ENCODE peak calls at places on chromosomes 7 and 10, in seven cellular contexts. F is H1, Y is mesendoderm, L is astrocyte, J is IMR-90, I is HCT116, R is PC-3. A is an unnamed sample. For H3K27me3, the result is how much of the 10 kb centered on the place peaks cover.

GRCh38 chr7:92810242-92810611 is 26.1 kb downstream of the CDK6 start:
- DNase-seq in I (no peak), J (peak), L (peak), R (no peak), F (no peak), Y (peak), A (no peak)

GRCh38 chr7:1858435-1859265 is 188.6 kb downstream of the ELFN1 start:
- DNase-seq in Y (no peak), J (no peak), I (no peak), F (no peak), R (no peak), L (no peak), A (no peak)

GRCh38 chr7:8176370-8177081 is 85.4 kb downstream of the ICA1 start:
- DNase-seq in R (no peak), Y (no peak), L (no peak), I (no peak), F (no peak), J (no peak), A (no peak)

GRCh38 chr10:106819490-106819889 is 345.0 kb downstream of the SORCS1 start:
- DNase-seq in Y (no peak), J (no peak), F (no peak), R (no peak), I (no peak), L (no peak), A (no peak)

GRCh38 chr10:78664929-78665525 is 403.7 kb upstream of the ZMIZ1 start:
- DNase-seq in F (peak), I (peak), R (peak), Y (peak), L (peak), J (peak), A (peak)

GRCh38 chr10:117442944-117443676 is 67.9 kb upstream of the PDZD8 start:
- DNase-seq in J (peak), Y (peak), L (peak), I (peak), R (peak), F (peak), A (peak)

GRCh38 chr7:151426486-151426905 is 13.4 kb downstream of the CRYGN start:
- DNase-seq in J (peak), L (peak), F (no peak), I (peak), R (peak), Y (no peak), A (peak)

GRCh38 chr10:5584895-5585516 is 60.2 kb downstream of the CALML3 start:
- DNase-seq in I (peak), Y (peak), J (peak), R (peak), F (no peak), L (peak), A (no peak)

GRCh38 chr10:124120410-124121061 is 27.1 kb upstream of the CHST15 start:
- DNase-seq in L (no peak), Y (no peak), J (no peak), I (no peak), R (no peak), F (no peak), A (no peak)

GRCh38 chr7:13742719-13743640 is 246.5 kb downstream of the ETV1 start:
- DNase-seq in L (peak), Y (peak), I (peak), J (peak), F (no peak), R (peak), A (peak)

GRCh38 chr7:106039486-106040060 is 72.5 kb downstream of the SYPL1 start:
- DNase-seq in J (peak), Y (peak), R (no peak), F (no peak), L (peak), I (no peak), A (no peak)

GRCh38 chr7:131326576-131326975 is 1.1 kb upstream of the MKLN1 start:
- DNase-seq in R (no peak), J (no peak), F (no peak), I (no peak), Y (no peak), L (no peak), A (no peak)

GRCh38 chr10:12605580-12606405 is 256.4 kb downstream of the CAMK1D start:
- DNase-seq in F (no peak), L (peak), R (peak), I (no peak), J (peak), Y (no peak), A (peak)

GRCh38 chr10:24901686-24902399 is 50.6 kb downstream of the PRTFDC1 start:
- DNase-seq in J (peak), Y (peak), L (peak), I (peak), R (peak), F (no peak), A (peak)

GRCh38 chr7:100547872-100548271 is 8.9 kb downstream of the AGFG2 start:
- DNase-seq in R (no peak), F (no peak), L (no peak), I (no peak), Y (no peak), J (no peak), A (no peak)

GRCh38 chr10:126902157-126902556 is 3.1 kb upstream of the DOCK1 start:
- DNase-seq in J (peak), F (no peak), R (peak), Y (peak), I (peak), L (peak), A (no peak)

GRCh38 chr10:72259491-72260214 is 14.1 kb upstream of the DDIT4 start:
- DNase-seq in J (peak), F (no peak), R (no peak), I (no peak), Y (peak), L (peak), A (no peak)

GRCh38 chr10:6396652-6397051 is 183.4 kb downstream of the PRKCQ start:
- DNase-seq in L (peak), R (peak), J (peak), F (no peak), Y (no peak), I (no peak), A (no peak)

GRCh38 chr7:30521532-30521931 is 16.9 kb upstream of the GGCT start:
- DNase-seq in R (no peak), Y (no peak), I (no peak), L (peak), J (peak), F (no peak), A (peak)

GRCh38 chr7:147029935-147030334 is 913.3 kb downstream of the CNTNAP2 start:
- DNase-seq in Y (no peak), L (no peak), R (peak), F (no peak), J (no peak), I (no peak), A (no peak)

GRCh38 chr7:116495737-116496136 is 3.8 kb upstream of the CAV2 start:
- DNase-seq in Y (peak), L (no peak), I (no peak), J (peak), R (peak), F (no peak), A (no peak)

GRCh38 chr10:102814456-102814871 is 22.7 kb downstream of the CYP17A1 start:
- DNase-seq in F (no peak), Y (no peak), R (no peak), L (peak), J (peak), I (no peak), A (no peak)

GRCh38 chr7:102064361-102065025 is 222.2 kb upstream of the SH2B2 start:
- DNase-seq in L (no peak), I (no peak), F (no peak), J (peak), R (peak), Y (peak), A (no peak)

GRCh38 chr10:131119626-131120355 is 191.7 kb downstream of the TCERG1L start:
- DNase-seq in R (no peak), F (no peak), Y (no peak), L (no peak), J (no peak), I (no peak), A (no peak)

GRCh38 chr7:128215739-128216138 is 25.3 kb upstream of the LEP start:
- DNase-seq in R (peak), Y (no peak), L (peak), F (no peak), J (peak), I (no peak), A (no peak)

GRCh38 chr7:68680235-68680872 is 917.9 kb upstream of the AUTS2 start:
- DNase-seq in J (no peak), F (no peak), I (no peak), R (no peak), Y (no peak), L (no peak), A (no peak)

GRCh38 chr7:380724-381210 is 90.8 kb downstream of the FOXL3 start:
- DNase-seq in Y (no peak), J (no peak), F (no peak), R (no peak), L (no peak), I (no peak), A (peak)
- H3K9ac ChIP-seq in Y (no peak), J (no peak), F (no peak), R (no peak), L (no peak), I (no peak), A (no peak)

GRCh38 chr7:155531686-155532085 is 14.7 kb downstream of the CNPY1 start:
- DNase-seq in L (no peak), F (no peak), R (peak), Y (no peak), I (no peak), J (no peak), A (no peak)
- H3K27me3 ChIP-seq in L (under half), F (half or more), R (half or more), Y (under half), I (under half), J (under half), A (under half)

GRCh38 chr10:50416181-50416824 is 165.0 kb upstream of the ASAH2 start:
- DNase-seq in L (no peak), R (no peak), Y (no peak), I (no peak), J (peak), F (no peak), A (no peak)
- H3K9ac ChIP-seq in L (no peak), R (no peak), Y (no peak), I (no peak), J (no peak), F (no peak), A (no peak)

GRCh38 chr7:43625977-43626376 is 43.1 kb downstream of the STK17A start:
- DNase-seq in J (no peak), L (no peak), F (no peak), I (no peak), R (no peak), Y (no peak), A (no peak)

GRCh38 chr7:43628431-43628830 is 45.5 kb downstream of the STK17A start:
- DNase-seq in J (no peak), R (no peak), F (no peak), L (no peak), I (no peak), Y (no peak), A (no peak)

GRCh38 chr7:43625453-43625852 is 42.5 kb downstream of the STK17A start:
- DNase-seq in F (no peak), Y (peak), R (no peak), I (no peak), L (no peak), J (no peak), A (no peak)

GRCh38 chr7:43629857-43630256 is 46.9 kb downstream of the STK17A start:
- DNase-seq in F (no peak), J (no peak), I (no peak), R (no peak), Y (no peak), L (no peak), A (no peak)

DNA sequence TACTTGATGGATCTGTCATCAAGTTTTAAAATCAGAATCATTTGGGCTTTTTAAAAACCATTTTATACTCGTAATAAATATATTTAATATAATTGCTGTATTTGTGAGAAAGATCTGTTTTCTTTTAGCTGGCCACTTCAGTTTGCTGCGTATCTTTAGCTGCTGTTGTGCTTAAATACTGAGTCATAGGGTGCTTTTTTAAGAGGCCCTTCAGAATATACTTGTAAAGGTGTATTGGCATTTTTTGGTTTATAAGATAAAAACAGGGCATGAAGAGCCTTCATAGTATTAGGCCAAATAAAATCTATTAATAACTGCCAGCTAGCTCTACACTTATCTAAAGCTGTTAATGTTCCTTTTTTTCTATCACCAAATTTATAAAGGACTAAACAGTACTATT is 43.8 kb downstream of the STK17A start:
- DNase-seq in I (no peak), J (no peak), F (no peak), R (no peak), L (no peak), Y (no peak), A (no peak)
- H3K27me3 ChIP-seq in I (under half), J (under half), F (under half), R (under half), L (under half), Y (under half), A (under half)

A was measured in colonic mucosa.